ENCODE peak calls at places on chromosomes 5 and 9, in five cellular contexts. One of them, this sample, is unnamed.

GRCh38 chr9:120481248-120481647 is 98.7 kb downstream of the CDK5RAP2 start:
- DNase-seq in GM12878: no peak
- DNase-seq in HEK293T: no peak
- DNase-seq in NT2/D1: no peak
- DNase-seq in HepG2: peak; percentile 11
- DNase-seq in this sample: no peak

GRCh38 chr5:146623009-146623408 is 107.0 kb upstream of the GPR151 start:
- DNase-seq in GM12878: no peak
- DNase-seq in HEK293T: no peak
- DNase-seq in NT2/D1: no peak
- DNase-seq in HepG2: no peak
- DNase-seq in this sample: no peak

GRCh38 chr5:74232281-74232680 is 408.2 kb downstream of the ENC1 start:
- DNase-seq in GM12878: no peak
- DNase-seq in HEK293T: no peak
- DNase-seq in NT2/D1: no peak
- DNase-seq in HepG2: no peak
- DNase-seq in this sample: no peak

GRCh38 chr9:96686638-96687335 is 31.7 kb upstream of the PRXL2C start:
- DNase-seq in GM12878: no peak
- DNase-seq in HEK293T: no peak
- DNase-seq in NT2/D1: peak; percentile 85
- DNase-seq in HepG2: no peak
- DNase-seq in this sample: peak; percentile 90

GRCh38 chr9:105413486-105414068 is 34.3 kb upstream of the FSD1L start:
- DNase-seq in GM12878: no peak
- DNase-seq in HEK293T: peak; percentile 30
- DNase-seq in NT2/D1: peak; percentile 43
- DNase-seq in HepG2: peak; percentile 47
- DNase-seq in this sample: no peak

GRCh38 chr5:138438003-138438723 is 694 bp upstream of the REEP2 start:
- DNase-seq in GM12878: no peak
- DNase-seq in HEK293T: no peak
- DNase-seq in NT2/D1: no peak
- DNase-seq in HepG2: no peak
- DNase-seq in this sample: no peak

GRCh38 chr5:80987078-80987766 is 27.1 kb downstream of the RASGRF2 start:
- DNase-seq in GM12878: no peak
- DNase-seq in HEK293T: no peak
- DNase-seq in NT2/D1: no peak
- DNase-seq in HepG2: no peak
- DNase-seq in this sample: no peak

GRCh38 chr5:16492398-16493175 is 27.0 kb upstream of the ZNF622 start:
- DNase-seq in GM12878: no peak
- DNase-seq in HEK293T: no peak
- DNase-seq in NT2/D1: no peak
- DNase-seq in HepG2: no peak
- DNase-seq in this sample: no peak

GRCh38 chr5:56814963-56815656 is at the start of gene MAP3K1:
- DNase-seq in GM12878: no peak
- DNase-seq in HEK293T: peak; percentile 80
- DNase-seq in NT2/D1: peak; percentile 40
- DNase-seq in HepG2: peak; percentile 82
- DNase-seq in this sample: no peak

GRCh38 chr9:124869986-124870560 is 8.1 kb downstream of the ARPC5L start:
- DNase-seq in GM12878: peak; percentile 61
- DNase-seq in HEK293T: no peak
- DNase-seq in NT2/D1: no peak
- DNase-seq in HepG2: peak; percentile 49
- DNase-seq in this sample: no peak
- TF ChIP-seq SUZ12 in GM12878: no peak
- TF ChIP-seq SUZ12 in HEK293T: no peak
- TF ChIP-seq SUZ12 in NT2/D1: no peak
- TF ChIP-seq SUZ12 in HepG2: no peak
- TF ChIP-seq SUZ12 in this sample: no peak

DNA sequence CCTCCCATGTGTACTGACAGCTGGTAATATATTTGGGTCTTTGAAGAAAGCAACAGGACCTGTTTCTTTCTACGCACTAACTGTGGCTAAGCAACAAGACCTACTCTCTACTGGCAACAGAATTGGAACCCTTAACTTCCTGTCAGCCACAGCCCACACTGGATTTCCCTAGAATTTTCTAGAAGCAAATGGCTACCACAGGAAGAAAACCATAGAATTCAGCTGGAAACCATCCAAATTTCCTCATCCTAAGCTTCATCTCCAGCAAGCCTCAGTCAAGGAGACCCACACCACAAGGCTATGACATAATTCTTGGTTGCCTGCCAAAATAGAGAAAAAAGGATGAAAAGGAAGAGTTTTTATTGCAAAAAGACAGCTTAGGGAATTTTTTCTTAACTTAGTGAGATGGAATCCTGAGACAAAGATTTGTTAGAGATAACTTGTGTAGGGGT is 171.8 kb upstream of the TNC start:
- DNase-seq in GM12878: no peak
- DNase-seq in HEK293T: no peak
- DNase-seq in NT2/D1: no peak
- DNase-seq in HepG2: no peak
- DNase-seq in this sample: no peak
- TF ChIP-seq SUZ12 in GM12878: no peak
- TF ChIP-seq SUZ12 in HEK293T: no peak
- TF ChIP-seq SUZ12 in NT2/D1: no peak
- TF ChIP-seq SUZ12 in HepG2: no peak
- TF ChIP-seq SUZ12 in this sample: no peak

GRCh38 chr5:58460727-58461286 is 921 bp upstream of the PLK2 start:
- DNase-seq in GM12878: peak; percentile 49
- DNase-seq in HEK293T: peak; percentile 79
- DNase-seq in NT2/D1: peak; percentile 70
- DNase-seq in HepG2: peak; percentile 64
- DNase-seq in this sample: peak; percentile 96
- TF ChIP-seq SUZ12 in GM12878: no peak
- TF ChIP-seq SUZ12 in HEK293T: no peak
- TF ChIP-seq SUZ12 in NT2/D1: no peak
- TF ChIP-seq SUZ12 in HepG2: no peak
- TF ChIP-seq SUZ12 in this sample: no peak

GRCh38 chr5:36965179-36965578 is 88.6 kb downstream of the NIPBL start:
- DNase-seq in GM12878: no peak
- DNase-seq in HEK293T: no peak
- DNase-seq in NT2/D1: no peak
- DNase-seq in HepG2: no peak
- DNase-seq in this sample: no peak

GRCh38 chr5:36969700-36970395 is 93.3 kb downstream of the NIPBL start:
- DNase-seq in GM12878: no peak
- DNase-seq in HEK293T: no peak
- DNase-seq in NT2/D1: no peak
- DNase-seq in HepG2: no peak
- DNase-seq in this sample: no peak
- TF ChIP-seq SUZ12 in GM12878: no peak
- TF ChIP-seq SUZ12 in HEK293T: no peak
- TF ChIP-seq SUZ12 in NT2/D1: no peak
- TF ChIP-seq SUZ12 in HepG2: no peak
- TF ChIP-seq SUZ12 in this sample: no peak

GRCh38 chr5:167778228-167778627 is 513.2 kb upstream of the WWC1 start:
- DNase-seq in GM12878: no peak
- DNase-seq in HEK293T: no peak
- DNase-seq in NT2/D1: no peak
- DNase-seq in HepG2: no peak
- DNase-seq in this sample: no peak

GRCh38 chr5:167785896-167786295 is 505.5 kb upstream of the WWC1 start:
- DNase-seq in GM12878: no peak
- DNase-seq in HEK293T: no peak
- DNase-seq in NT2/D1: no peak
- DNase-seq in HepG2: no peak
- DNase-seq in this sample: no peak

GRCh38 chr5:167785106-167785505 is 506.3 kb upstream of the WWC1 start:
- DNase-seq in GM12878: no peak
- DNase-seq in HEK293T: no peak
- DNase-seq in NT2/D1: no peak
- DNase-seq in HepG2: no peak
- DNase-seq in this sample: no peak

GRCh38 chr5:167786871-167787568 is 504.4 kb upstream of the WWC1 start:
- DNase-seq in GM12878: no peak
- DNase-seq in HEK293T: no peak
- DNase-seq in NT2/D1: no peak
- DNase-seq in HepG2: no peak
- DNase-seq in this sample: no peak

DNA sequence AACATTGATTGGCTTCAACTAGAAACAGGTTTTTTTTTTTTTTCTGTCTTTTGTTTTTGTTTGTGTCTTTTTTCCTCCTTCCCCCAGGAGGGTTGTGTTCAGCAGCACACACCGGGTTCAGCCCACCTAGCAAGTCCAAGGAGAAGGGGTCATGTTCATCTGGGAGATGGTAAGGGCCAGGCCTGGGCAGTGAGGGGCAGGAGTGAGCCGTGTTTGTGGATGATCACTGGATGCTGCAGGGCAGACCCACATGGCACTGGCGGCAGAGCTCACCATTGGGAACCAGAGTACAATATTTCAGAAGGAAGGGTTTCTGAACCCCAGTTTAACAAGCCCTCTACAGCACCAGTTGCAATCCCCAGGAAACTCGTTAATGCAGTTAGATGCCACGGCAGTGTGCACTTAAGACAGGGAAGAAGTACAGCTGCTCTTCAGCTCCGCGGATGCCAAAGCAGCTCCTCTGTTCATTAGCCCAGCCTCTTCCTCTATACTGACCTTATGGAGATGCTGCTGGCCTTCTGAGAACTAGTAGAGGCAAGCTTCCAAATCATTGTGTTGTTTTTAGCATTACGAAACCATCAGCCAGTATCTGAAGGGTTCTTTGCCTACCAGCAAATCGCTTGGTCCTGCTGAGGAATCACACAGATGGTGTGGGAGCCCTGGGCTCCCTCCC is 508.2 kb upstream of the WWC1 start:
- DNase-seq in GM12878: no peak
- DNase-seq in HEK293T: no peak
- DNase-seq in NT2/D1: no peak
- DNase-seq in HepG2: no peak
- DNase-seq in this sample: no peak
- TF ChIP-seq SUZ12 in GM12878: no peak
- TF ChIP-seq SUZ12 in HEK293T: no peak
- TF ChIP-seq SUZ12 in NT2/D1: no peak
- TF ChIP-seq SUZ12 in HepG2: no peak
- TF ChIP-seq SUZ12 in this sample: no peak

GRCh38 chr5:78235289-78235688 is 59.2 kb downstream of the AP3B1 start:
- DNase-seq in GM12878: no peak
- DNase-seq in HEK293T: no peak
- DNase-seq in NT2/D1: no peak
- DNase-seq in HepG2: no peak
- DNase-seq in this sample: no peak
- TF ChIP-seq SUZ12 in GM12878: no peak
- TF ChIP-seq SUZ12 in HEK293T: no peak
- TF ChIP-seq SUZ12 in NT2/D1: no peak
- TF ChIP-seq SUZ12 in HepG2: no peak
- TF ChIP-seq SUZ12 in this sample: no peak

DNA sequence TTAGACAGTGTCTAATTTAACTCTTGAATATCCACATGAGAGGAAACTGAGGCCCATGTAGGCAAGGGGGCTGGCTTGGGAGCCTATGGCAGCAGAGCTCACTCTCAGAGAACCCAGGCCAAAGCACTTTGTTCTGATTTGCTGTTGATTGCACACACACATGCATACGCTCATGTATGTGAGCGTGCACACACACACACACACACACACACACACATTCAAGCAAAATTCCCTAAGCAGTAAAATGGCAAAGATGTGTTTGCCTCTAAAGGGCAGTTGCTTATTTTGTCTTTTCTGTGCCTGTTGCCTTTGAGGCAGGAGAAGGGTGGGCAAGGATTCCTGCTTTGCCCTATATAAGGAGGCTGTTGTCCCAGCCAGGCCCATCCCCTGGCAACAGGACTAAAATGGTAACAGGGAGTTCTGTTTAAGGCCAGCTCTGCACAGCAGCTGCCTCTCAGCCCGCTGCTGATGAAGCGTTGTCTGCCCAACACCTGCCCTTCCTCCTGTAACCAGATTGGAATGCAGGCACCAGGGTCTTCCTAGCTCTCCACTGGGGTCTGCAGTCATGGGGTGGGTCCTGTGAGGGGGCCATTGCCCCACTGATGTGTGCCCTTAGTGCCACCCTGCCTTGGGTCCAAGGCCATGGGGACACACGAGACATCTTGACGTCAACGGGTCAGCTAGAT is 64.4 kb downstream of the PPARGC1B start:
- DNase-seq in GM12878: no peak
- DNase-seq in HEK293T: no peak
- DNase-seq in NT2/D1: no peak
- DNase-seq in HepG2: no peak
- DNase-seq in this sample: no peak
- TF ChIP-seq SUZ12 in GM12878: no peak
- TF ChIP-seq SUZ12 in HEK293T: no peak
- TF ChIP-seq SUZ12 in NT2/D1: no peak
- TF ChIP-seq SUZ12 in HepG2: no peak
- TF ChIP-seq SUZ12 in this sample: no peak

GRCh38 chr5:1382248-1382700 is 37.4 kb upstream of the CLPTM1L start:
- DNase-seq in GM12878: no peak
- DNase-seq in HEK293T: no peak
- DNase-seq in NT2/D1: no peak
- DNase-seq in HepG2: no peak
- DNase-seq in this sample: no peak

GRCh38 chr5:1378866-1379659 is 34.2 kb upstream of the CLPTM1L start:
- DNase-seq in GM12878: no peak
- DNase-seq in HEK293T: no peak
- DNase-seq in NT2/D1: no peak
- DNase-seq in HepG2: no peak
- DNase-seq in this sample: no peak

GRCh38 chr5:1380011-1380817 is 35.3 kb upstream of the CLPTM1L start:
- DNase-seq in GM12878: no peak
- DNase-seq in HEK293T: peak; percentile 21
- DNase-seq in NT2/D1: no peak
- DNase-seq in HepG2: peak; percentile 37
- DNase-seq in this sample: peak; percentile 86

GRCh38 chr5:1381370-1382247 is 36.7 kb upstream of the CLPTM1L start:
- DNase-seq in GM12878: no peak
- DNase-seq in HEK293T: no peak
- DNase-seq in NT2/D1: no peak
- DNase-seq in HepG2: no peak
- DNase-seq in this sample: no peak

DNA sequence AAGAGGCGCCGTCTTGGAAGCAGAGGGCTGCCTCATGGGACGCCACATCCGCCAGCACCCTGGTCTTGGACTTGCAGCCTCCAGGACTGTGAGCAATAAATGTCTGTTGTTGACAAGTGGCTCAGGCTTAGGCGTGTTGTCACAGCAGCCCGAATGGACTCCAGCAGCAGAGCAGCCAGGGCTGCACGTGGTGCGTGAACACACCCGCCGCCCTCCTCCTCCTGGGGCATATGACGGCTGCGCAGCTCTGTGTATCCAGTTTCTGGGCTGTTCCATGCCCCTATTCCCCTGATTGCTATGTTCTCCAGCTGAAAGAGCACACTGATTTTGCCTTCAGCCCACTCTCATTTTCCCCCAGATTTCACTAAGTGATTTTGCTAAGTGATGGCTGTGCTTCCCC is 36.0 kb upstream of the CLPTM1L start:
- DNase-seq in GM12878: no peak
- DNase-seq in HEK293T: no peak
- DNase-seq in NT2/D1: no peak
- DNase-seq in HepG2: no peak
- DNase-seq in this sample: no peak
- TF ChIP-seq SUZ12 in GM12878: no peak
- TF ChIP-seq SUZ12 in HEK293T: no peak
- TF ChIP-seq SUZ12 in NT2/D1: no peak
- TF ChIP-seq SUZ12 in HepG2: no peak
- TF ChIP-seq SUZ12 in this sample: no peak

This sample was measured in H1.